ENCODE peak calls at places on chromosomes 4 and X, in seven cellular contexts. W, S, I, E, L, A and F are unnamed samples.
A peak's percentile ranks its signal among the peaks of the same experiment; 100 is the strongest.

GRCh38 chrX:153650959-153651358 is 4.0 kb downstream of the DUSP9 start:
- DNase-seq in E (no peak), L (no peak), W (no peak), A (no peak), S (no peak), I (no peak), F (no peak)

GRCh38 chr4:6270691-6271121 is 1.1 kb downstream of the WFS1 start:
- DNase-seq in A (no peak), I (no peak), L (no peak), E (no peak), W (no peak), S (no peak), F (no peak)

GRCh38 chrX:130176354-130176776 is 4.6 kb downstream of the RAB33A start:
- DNase-seq in E (no peak), L (no peak), A (peak; percentile 63), I (no peak), W (no peak), S (no peak), F (no peak)

GRCh38 chr4:40622913-40623312 is 6.8 kb downstream of the RBM47 start:
- DNase-seq in L (no peak), E (no peak), W (no peak), A (peak; percentile 81), I (no peak), S (no peak), F (peak; percentile 67)

GRCh38 chr4:15427715-15428114 is at the start of gene C1QTNF7:
- DNase-seq in L (no peak), W (no peak), S (no peak), E (no peak), I (no peak), A (no peak), F (no peak)

GRCh38 chrX:140433582-140433981 is 71.3 kb downstream of the SOX3 start:
- DNase-seq in I (no peak), S (no peak), E (no peak), W (no peak), L (no peak), A (no peak), F (no peak)

GRCh38 chr4:40328383-40328782 is 6.8 kb upstream of the CHRNA9 start:
- DNase-seq in L (no peak), W (no peak), I (no peak), A (no peak), E (no peak), S (no peak), F (no peak)

GRCh38 chr4:150960818-150961217 is 54.3 kb downstream of the LRBA start:
- DNase-seq in W (peak; percentile 35), S (peak; percentile 71), I (peak; percentile 35), E (no peak), L (peak; percentile 59), A (no peak), F (no peak)

GRCh38 chrX:101057095-101057714 is 5.3 kb upstream of the TRMT2B start:
- DNase-seq in L (peak; percentile 10), A (peak; percentile 32), I (no peak), S (no peak), E (no peak), W (no peak), F (no peak)
- TF ChIP-seq JUND in L (peak; percentile 41), A (no peak), I (no peak), S (no peak), E (no peak), W (no peak), F (no peak)

DNA sequence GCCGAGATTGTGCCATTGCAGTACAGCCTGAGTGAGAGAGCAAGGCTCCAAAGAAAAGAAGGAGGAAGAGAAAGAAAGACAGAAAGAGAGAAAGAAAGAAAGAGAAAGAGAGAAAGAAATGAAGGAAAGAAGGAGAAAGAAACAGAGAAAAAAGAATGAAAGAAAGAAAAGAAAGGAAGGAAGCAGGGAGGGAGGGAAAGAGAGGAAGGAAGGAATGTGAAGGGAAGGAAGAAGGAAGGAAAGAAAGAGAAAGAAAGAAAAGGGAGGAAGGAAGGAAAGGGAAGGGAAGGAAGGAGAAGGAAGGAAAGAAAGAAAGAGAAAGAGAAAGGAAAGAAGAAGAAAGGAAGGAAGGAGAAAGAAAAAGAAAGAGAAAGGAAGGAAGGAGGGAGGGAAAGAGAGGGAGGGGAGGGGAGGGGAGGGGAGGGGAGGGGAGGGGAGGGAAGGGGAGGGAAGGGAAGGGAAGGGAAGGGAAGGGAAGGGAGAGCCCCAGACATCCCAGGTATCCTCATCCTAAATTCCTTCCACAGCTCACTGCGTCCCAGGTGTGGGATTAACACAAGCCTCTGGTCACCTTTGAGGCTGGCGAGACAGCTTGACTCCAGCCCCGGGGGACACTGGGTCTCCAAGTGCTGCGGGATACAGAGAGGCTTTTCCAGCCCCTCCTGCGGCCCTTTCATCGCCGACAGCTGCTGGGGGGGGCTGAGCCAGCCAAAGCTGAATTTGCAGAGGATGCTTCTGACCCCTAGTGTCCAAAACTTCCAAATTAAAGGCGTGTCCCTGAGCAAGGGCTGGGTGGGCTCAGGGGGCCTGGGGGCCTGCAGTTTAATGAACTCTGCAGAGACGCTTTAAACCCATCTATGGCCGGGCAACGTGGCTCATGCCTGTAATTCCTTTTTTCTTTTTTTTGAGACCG is 24.2 kb upstream of the CSF2RA start:
- DNase-seq in A (no peak), L (no peak), S (peak; percentile 80), I (no peak), E (no peak), W (no peak), F (no peak)
- TF ChIP-seq JUND in A (no peak), L (no peak), S (no peak), I (no peak), E (no peak), W (no peak), F (no peak)

GRCh38 chrX:30713061-30713525 is 59.9 kb downstream of the GK start:
- DNase-seq in A (peak; percentile 85), E (peak; percentile 21), L (no peak), I (peak; percentile 51), W (peak; percentile 40), S (peak; percentile 51), F (peak; percentile 45)
- TF ChIP-seq JUND in A (peak; percentile 93), E (no peak), L (no peak), I (no peak), W (no peak), S (no peak), F (no peak)

GRCh38 chrX:63744850-63745249 is 40.2 kb downstream of the ARHGEF9 start:
- DNase-seq in W (no peak), L (no peak), S (no peak), E (no peak), A (no peak), I (peak; percentile 24), F (no peak)

GRCh38 chrX:63738696-63739095 is 46.3 kb downstream of the ARHGEF9 start:
- DNase-seq in S (no peak), E (no peak), W (no peak), A (no peak), L (no peak), I (no peak), F (no peak)

GRCh38 chrX:63743596-63743995 is 41.4 kb downstream of the ARHGEF9 start:
- DNase-seq in I (no peak), E (no peak), W (no peak), A (no peak), L (no peak), S (no peak), F (no peak)

GRCh38 chrX:63739885-63740284 is 45.1 kb downstream of the ARHGEF9 start:
- DNase-seq in L (no peak), S (no peak), I (no peak), W (no peak), E (no peak), A (no peak), F (no peak)

GRCh38 chrX:63740382-63740781 is 44.6 kb downstream of the ARHGEF9 start:
- DNase-seq in A (no peak), W (no peak), I (no peak), E (no peak), L (no peak), S (no peak), F (no peak)
- TF ChIP-seq JUND in A (no peak), W (no peak), I (no peak), E (no peak), L (no peak), S (no peak), F (no peak)